ENCODE peak calls at places on chromosome 1, in nine cellular contexts. X, L, J, W, O, A, R, K and P are unnamed samples.

GRCh38 chr1:22414244-22414751 is 37.4 kb upstream of the ZBTB40 start:
- DNase-seq in X (no peak), L (no peak), J (no peak), W (no peak), O (no peak), A (no peak), R (no peak), K (no peak), P (no peak)

GRCh38 chr1:25664357-25664796 is 47.8 kb downstream of the MAN1C1 start:
- DNase-seq in X (no peak), L (no peak), J (no peak), W (no peak), O (no peak), A (no peak), R (no peak), K (no peak), P (no peak)

GRCh38 chr1:29503441-29503840 is 267.1 kb downstream of the PTPRU start:
- DNase-seq in X (no peak), L (no peak), J (no peak), W (no peak), O (no peak), A (no peak), R (no peak), K (no peak), P (no peak)

GRCh38 chr1:112594208-112594876 is 24.6 kb downstream of the ST7L start:
- DNase-seq in X (no peak), L (no peak), J (no peak), W (no peak), O (no peak), A (no peak), R (no peak), K (no peak), P (no peak)

GRCh38 chr1:12480748-12481362 is 137.2 kb downstream of the DHRS3 start:
- DNase-seq in X (no peak), L (peak), J (no peak), W (no peak), O (no peak), A (no peak), R (peak), K (no peak), P (no peak)

GRCh38 chr1:108512239-108513071 is 47.4 kb upstream of the EEIG2 start:
- DNase-seq in X (peak), L (peak), J (no peak), W (no peak), O (no peak), A (no peak), R (no peak), K (peak), P (no peak)

GRCh38 chr1:150874455-150875196 is 1.8 kb downstream of the ARNT start:
- DNase-seq in X (no peak), L (no peak), J (no peak), W (no peak), O (no peak), A (no peak), R (no peak), K (no peak), P (no peak)

GRCh38 chr1:8822383-8823294 is 5.2 kb upstream of the RERE start:
- DNase-seq in X (peak), L (peak), J (no peak), W (no peak), O (no peak), A (no peak), R (no peak), K (no peak), P (no peak)

GRCh38 chr1:99645699-99646531 is at the start of gene PALMD:
- DNase-seq in X (peak), L (peak), J (no peak), W (peak), O (no peak), A (peak), R (no peak), K (no peak), P (no peak)

GRCh38 chr1:18901952-18902522 is 318 bp downstream of the ALDH4A1 start:
- DNase-seq in X (peak), L (peak), J (no peak), W (no peak), O (no peak), A (no peak), R (no peak), K (no peak), P (no peak)

GRCh38 chr1:84365225-84366221 is 32.8 kb upstream of the DNASE2B start:
- DNase-seq in X (no peak), L (peak), J (no peak), W (no peak), O (no peak), A (no peak), R (no peak), K (no peak), P (no peak)

GRCh38 chr1:118093017-118093416 is 92.0 kb downstream of the SPAG17 start:
- DNase-seq in X (no peak), L (no peak), J (no peak), W (no peak), O (no peak), A (no peak), R (no peak), K (no peak), P (no peak)

GRCh38 chr1:110787328-110788071 is 85.4 kb upstream of the CD53 start:
- DNase-seq in X (no peak), L (no peak), J (no peak), W (no peak), O (peak), A (no peak), R (no peak), K (no peak), P (no peak)

GRCh38 chr1:213135572-213135971 is 84.5 kb downstream of the RPS6KC1 start:
- DNase-seq in X (no peak), L (no peak), J (no peak), W (no peak), O (no peak), A (no peak), R (no peak), K (no peak), P (no peak)

GRCh38 chr1:108071601-108072000 is 106.6 kb upstream of the VAV3 start:
- DNase-seq in X (no peak), L (no peak), J (no peak), W (no peak), O (no peak), A (no peak), R (no peak), K (no peak), P (no peak)

GRCh38 chr1:231584117-231584516 is 42.5 kb upstream of the DISC1 start:
- DNase-seq in X (peak), L (peak), J (peak), W (no peak), O (no peak), A (no peak), R (no peak), K (no peak), P (no peak)

GRCh38 chr1:228463559-228464455 is 23.4 kb upstream of the RNF187 start:
- DNase-seq in X (no peak), L (peak), J (no peak), W (no peak), O (peak), A (peak), R (peak), K (no peak), P (no peak)

GRCh38 chr1:24018611-24019580 is 38.8 kb upstream of the SRSF10 start:
- DNase-seq in X (peak), L (peak), J (peak), W (peak), O (no peak), A (no peak), R (no peak), K (no peak), P (peak)

GRCh38 chr1:212162635-212163034 is 122.6 kb upstream of the PPP2R5A start:
- DNase-seq in X (no peak), L (peak), J (no peak), W (peak), O (no peak), A (no peak), R (no peak), K (peak), P (no peak)